ENCODE peak calls at places on chromosome 21, in four cellular contexts. X is HCT116; Y is activated CD4-positive, CD25-positive, alpha-beta regulatory T cell; M is GM23248. A is an unnamed sample.

GRCh38 chr21:45996311-45997204 is 15.0 kb downstream of the COL6A1 start:
- DNase-seq in X (no peak), Y (no peak), M (peak; percentile 13), A (peak; percentile 90)

GRCh38 chr21:15848632-15849031 is 118.8 kb downstream of the USP25 start:
- DNase-seq in X (no peak), M (peak; percentile 56), Y (no peak), A (no peak)

GRCh38 chr21:17088500-17088899 is 424.3 kb upstream of the CXADR start:
- DNase-seq in M (no peak), X (no peak), Y (no peak), A (no peak)

GRCh38 chr21:44858791-44859190 is 14.7 kb downstream of the PTTG1IP start:
- DNase-seq in Y (no peak), X (no peak), M (no peak), A (peak; percentile 47)

GRCh38 chr21:35048183-35048601 is 910 bp downstream of the RUNX1 start:
- DNase-seq in X (no peak), Y (peak; percentile 14), M (peak; percentile 36), A (no peak)

GRCh38 chr21:36890086-36890485 is 76.4 kb downstream of the HLCS start:
- DNase-seq in X (no peak), Y (no peak), M (peak; percentile 31), A (no peak)

GRCh38 chr21:26736449-26736848 is 108.8 kb downstream of the ADAMTS1 start:
- DNase-seq in M (no peak), Y (no peak), X (no peak), A (no peak)

GRCh38 chr21:24375201-24375600 is 1232.1 kb downstream of the MRPL39 start:
- DNase-seq in M (no peak), Y (no peak), X (no peak), A (no peak)

GRCh38 chr21:21737186-21737585 is 739.0 kb downstream of the NCAM2 start:
- DNase-seq in X (no peak), M (no peak), Y (no peak), A (no peak)

GRCh38 chr21:39715804-39716397 is 29.1 kb upstream of the IGSF5 start:
- DNase-seq in X (peak; percentile 28), M (peak; percentile 59), Y (no peak), A (no peak)

GRCh38 chr21:42397291-42398129 is 1.7 kb upstream of the TMPRSS3 start:
- DNase-seq in Y (no peak), M (no peak), X (no peak), A (no peak)

GRCh38 chr21:25639167-25639921 is at the start of gene JAM2:
- DNase-seq in M (peak; percentile 55), Y (no peak), X (no peak), A (peak; percentile 77)

GRCh38 chr21:31974454-31974985 is 101.7 kb downstream of the HUNK start:
- DNase-seq in Y (no peak), M (no peak), X (no peak), A (no peak)

GRCh38 chr21:33981341-33982101 is 65.9 kb upstream of the ATP5PO start:
- DNase-seq in X (no peak), M (no peak), Y (no peak), A (peak; percentile 82)

A was measured in osteoblast.